ENCODE peak calls at places on chromosome 10, in seven cellular contexts. Y, H, I, X, T, W and K are unnamed samples.

GRCh38 chr10:5595591-5596590 is 70.5 kb downstream of the ASB13 start:
- DNase-seq in Y (peak; percentile 28), H (no peak), I (no peak), X (no peak), T (peak; percentile 17), W (no peak), K (peak; percentile 95)

GRCh38 chr10:8803992-8804391 is 749.5 kb downstream of the GATA3 start:
- DNase-seq in Y (no peak), H (no peak), I (no peak), X (no peak), T (no peak), W (no peak), K (no peak)

GRCh38 chr10:929965-930364 is 1.5 kb downstream of the LARP4B start:
- DNase-seq in Y (no peak), H (no peak), I (no peak), X (no peak), T (no peak), W (peak; percentile 66), K (peak; percentile 20)

GRCh38 chr10:11225935-11226334 is 208.3 kb downstream of the CELF2 start:
- DNase-seq in Y (peak; percentile 72), H (no peak), I (no peak), X (peak; percentile 58), T (peak; percentile 34), W (peak; percentile 99), K (no peak)

GRCh38 chr10:60358282-60358681 is 31.4 kb downstream of the ANK3 start:
- DNase-seq in Y (no peak), H (no peak), I (no peak), X (no peak), T (no peak), W (no peak), K (no peak)

GRCh38 chr10:104233817-104234216 is 1.7 kb upstream of the CFAP43 start:
- DNase-seq in Y (no peak), H (no peak), I (no peak), X (no peak), T (no peak), W (no peak), K (no peak)

GRCh38 chr10:94320285-94320914 is 42.3 kb downstream of the NOC3L start:
- DNase-seq in Y (peak; percentile 66), H (peak; percentile 12), I (peak; percentile 33), X (peak; percentile 69), T (peak; percentile 42), W (peak; percentile 36), K (peak; percentile 69)

GRCh38 chr10:71911296-71911954 is 52.8 kb upstream of the CHST3 start:
- DNase-seq in Y (no peak), H (no peak), I (no peak), X (no peak), T (peak; percentile 90), W (peak; percentile 53), K (peak; percentile 24)

GRCh38 chr10:103789771-103790201 is 65.6 kb downstream of the SH3PXD2A start:
- DNase-seq in Y (no peak), H (no peak), I (no peak), X (no peak), T (no peak), W (no peak), K (no peak)

GRCh38 chr10:6399241-6399701 is 180.8 kb downstream of the PRKCQ start:
- DNase-seq in Y (peak; percentile 79), H (peak; percentile 63), I (peak; percentile 35), X (no peak), T (peak; percentile 87), W (peak; percentile 76), K (no peak)

GRCh38 chr10:119377905-119378736 is 164.4 kb downstream of the RGS10 start:
- DNase-seq in Y (peak; percentile 66), H (peak; percentile 38), I (no peak), X (no peak), T (no peak), W (no peak), K (peak; percentile 25)

GRCh38 chr10:22476601-22477364 is 131.5 kb downstream of the SPAG6 start:
- DNase-seq in Y (no peak), H (no peak), I (no peak), X (no peak), T (no peak), W (no peak), K (no peak)

GRCh38 chr10:6382081-6382480 is 179.3 kb downstream of the PFKFB3 start:
- DNase-seq in Y (no peak), H (peak; percentile 31), I (no peak), X (no peak), T (peak; percentile 56), W (peak; percentile 93), K (peak; percentile 40)

GRCh38 chr10:132142396-132143161 is 44.2 kb upstream of the DPYSL4 start:
- DNase-seq in Y (peak; percentile 53), H (peak; percentile 22), I (peak; percentile 11), X (peak; percentile 51), T (no peak), W (no peak), K (peak; percentile 48)

GRCh38 chr10:77431209-77431611 is 206.4 kb downstream of the KCNMA1 start:
- DNase-seq in Y (no peak), H (no peak), I (no peak), X (no peak), T (no peak), W (no peak), K (no peak)

GRCh38 chr10:131213651-131214505 is 97.6 kb downstream of the TCERG1L start:
- DNase-seq in Y (no peak), H (no peak), I (no peak), X (no peak), T (peak; percentile 18), W (no peak), K (no peak)

GRCh38 chr10:97336446-97336845 is 1.9 kb upstream of the FRAT2 start:
- DNase-seq in Y (no peak), H (no peak), I (no peak), X (no peak), T (no peak), W (no peak), K (peak; percentile 36)

GRCh38 chr10:113329121-113329596 is 223.7 kb upstream of the HABP2 start:
- DNase-seq in Y (no peak), H (no peak), I (no peak), X (no peak), T (no peak), W (no peak), K (peak; percentile 96)

GRCh38 chr10:67883710-67884312 is 645 bp upstream of the SIRT1 start:
- DNase-seq in Y (no peak), H (no peak), I (no peak), X (peak; percentile 3), T (no peak), W (no peak), K (peak; percentile 57)

GRCh38 chr10:57917019-57917418 is 350.7 kb downstream of the IPMK start:
- DNase-seq in Y (no peak), H (no peak), I (no peak), X (no peak), T (no peak), W (no peak), K (no peak)

GRCh38 chr10:51397695-51398094 is 301.7 kb downstream of the CSTF2T start:
- DNase-seq in Y (peak; percentile 59), H (no peak), I (no peak), X (no peak), T (no peak), W (no peak), K (peak; percentile 88)